ENCODE peak calls at places on chromosomes 2 and 18, in five cellular contexts. B is AG04450, Q is spleen, H is PC-3, E is hepatocyte. T is an unnamed sample. For H3K27me3, the result is how much of the 10 kb centered on the place peaks cover.

GRCh38 chr2:26001743-26002341 is 19.5 kb upstream of the KIF3C start:
- DNase-seq in B (no peak), Q (peak), H (no peak), E (peak), T (no peak)

GRCh38 chr2:36568533-36569246 is 29.3 kb downstream of the FEZ2 start:
- DNase-seq in B (no peak), Q (no peak), H (peak), E (no peak), T (no peak)

GRCh38 chr2:127061377-127062273 is 45.3 kb downstream of the BIN1 start:
- DNase-seq in B (no peak), Q (no peak), H (no peak), E (no peak), T (no peak)

GRCh38 chr2:28713582-28714292 is 37.9 kb upstream of the PPP1CB start:
- DNase-seq in B (no peak), Q (peak), H (peak), E (no peak), T (no peak)

GRCh38 chr2:46886268-46887027 is 29.2 kb downstream of the MCFD2 start:
- DNase-seq in B (no peak), Q (no peak), H (no peak), E (no peak), T (no peak)

GRCh38 chr2:132969371-132969985 is 299.5 kb upstream of the LYPD1 start:
- DNase-seq in B (no peak), Q (no peak), H (peak), E (no peak), T (no peak)

GRCh38 chr2:100272848-100273329 is 49.4 kb downstream of the LONRF2 start:
- DNase-seq in B (no peak), Q (no peak), H (no peak), E (no peak), T (no peak)

GRCh38 chr2:27322301-27322765 is 564 bp downstream of the MPV17 start:
- DNase-seq in B (no peak), Q (peak), H (peak), E (peak), T (no peak)

GRCh38 chr2:149329470-149330126 is 789 bp upstream of the LYPD6 start:
- DNase-seq in B (no peak), Q (no peak), H (peak), E (peak), T (no peak)

GRCh38 chr2:78861546-78861945 is 164.0 kb upstream of the REG3G start:
- DNase-seq in B (no peak), Q (no peak), H (peak), E (peak), T (no peak)

GRCh38 chr2:48601349-48601748 is 16.3 kb upstream of the GTF2A1L start:
- DNase-seq in B (no peak), Q (no peak), H (peak), E (peak), T (no peak)

GRCh38 chr18:3948958-3949357 is 499.0 kb downstream of the TGIF1 start:
- DNase-seq in B (no peak), Q (no peak), H (no peak), E (no peak), T (no peak)

GRCh38 chr18:11947214-11948119 is 33.8 kb upstream of the IMPA2 start:
- DNase-seq in B (peak), Q (peak), H (peak), E (peak), T (peak)

GRCh38 chr2:98445167-98445522 is 487 bp downstream of the INPP4A start:
- DNase-seq in B (no peak), Q (peak), H (no peak), E (no peak), T (no peak)

GRCh38 chr18:27412551-27412950 is 227.4 kb upstream of the CHST9 start:
- DNase-seq in B (no peak), Q (no peak), H (no peak), E (no peak), T (no peak)

GRCh38 chr2:163774862-163775261 is 39.1 kb upstream of the FIGN start:
- DNase-seq in B (peak), Q (no peak), H (peak), E (peak), T (no peak)

GRCh38 chr2:7725132-7725849 is 808.1 kb downstream of the RNF144A start:
- DNase-seq in B (no peak), Q (no peak), H (peak), E (no peak), T (no peak)

GRCh38 chr2:108922141-108922915 is 66.7 kb downstream of the EDAR start:
- DNase-seq in B (no peak), Q (peak), H (peak), E (no peak), T (no peak)

GRCh38 chr2:100589527-100589926 is 26.7 kb downstream of the PDCL3 start:
- DNase-seq in B (no peak), Q (no peak), H (no peak), E (no peak), T (no peak)

GRCh38 chr2:74587664-74588277 is 33.3 kb downstream of the DOK1 start:
- DNase-seq in B (no peak), Q (no peak), H (peak), E (peak), T (peak)

GRCh38 chr2:9950521-9951271 is 797 bp upstream of the GRHL1 start:
- DNase-seq in B (no peak), Q (peak), H (peak), E (peak), T (peak)
- TF ChIP-seq CTCF in B (no peak), Q (no peak), H (peak), E (no peak), T (no peak)

GRCh38 chr2:11687736-11688135 is 17.7 kb upstream of the NTSR2 start:
- DNase-seq in B (no peak), Q (peak), H (peak), E (no peak), T (no peak)
- H3K4me3 ChIP-seq in B (no peak), Q (no peak), H (peak), E (no peak), T (no peak)

GRCh38 chr2:240782886-240783818 is 36.9 kb downstream of the KIF1A start:
- DNase-seq in B (no peak), Q (peak), H (no peak), E (no peak), T (no peak)

GRCh38 chr2:240786355-240786841 is 33.6 kb downstream of the KIF1A start:
- DNase-seq in B (no peak), Q (peak), H (no peak), E (no peak), T (no peak)

GRCh38 chr2:240785424-240786335 is 34.3 kb downstream of the KIF1A start:
- DNase-seq in B (no peak), Q (peak), H (no peak), E (no peak), T (no peak)

GRCh38 chr2:240783819-240784621 is 36.0 kb downstream of the KIF1A start:
- DNase-seq in B (no peak), Q (peak), H (no peak), E (no peak), T (no peak)

DNA sequence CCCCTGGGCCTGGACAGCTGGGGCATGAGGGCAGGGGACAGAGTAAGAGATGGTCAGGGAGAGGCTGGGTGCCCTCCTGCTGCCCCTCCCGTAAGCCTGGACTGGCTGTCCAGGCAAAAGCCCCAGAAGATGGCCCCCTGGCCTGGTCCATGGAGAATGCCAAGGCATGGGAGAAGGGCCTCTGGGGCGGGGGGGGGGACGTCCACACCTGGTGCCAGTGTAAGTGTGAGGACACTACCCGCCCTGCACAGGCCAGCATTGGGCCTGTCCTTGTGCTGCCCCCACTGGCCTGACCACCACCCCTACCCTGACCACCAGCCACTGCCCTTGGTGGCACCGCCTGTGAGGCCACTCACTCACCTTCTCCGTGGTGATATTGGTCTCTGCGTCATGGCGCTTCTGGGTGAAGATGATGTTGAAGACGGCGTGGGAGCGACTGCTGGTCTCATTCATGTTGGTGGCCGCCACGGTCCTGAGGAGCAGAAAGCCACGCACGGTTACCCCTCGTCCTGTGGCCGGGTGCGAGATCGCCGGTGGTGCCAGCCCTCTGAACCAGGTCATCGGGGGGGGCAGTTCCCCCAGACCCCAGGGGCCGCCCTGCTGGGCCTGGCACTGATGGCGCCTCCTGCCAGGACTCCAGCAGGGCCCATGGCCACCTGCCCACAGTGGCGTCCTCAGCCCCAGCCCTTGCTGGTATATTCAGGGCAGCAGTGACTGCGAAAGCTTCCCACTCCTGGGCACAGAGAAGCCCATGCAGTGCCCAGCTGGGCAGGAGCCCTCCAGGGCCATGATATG is 35.2 kb downstream of the KIF1A start:
- DNase-seq in B (no peak), Q (peak), H (no peak), E (no peak), T (no peak)
- H3K27me3 ChIP-seq in B (under half), Q (under half), H (under half), E (under half), T (under half)

GRCh38 chr2:53422979-53423378 is 344.6 kb upstream of the CHAC2 start:
- DNase-seq in B (no peak), Q (no peak), H (peak), E (peak), T (peak)
- TF ChIP-seq CTCF in B (peak), Q (peak), H (peak), E (peak), T (peak)

GRCh38 chr2:37666772-37667171 is 4.7 kb downstream of the CDC42EP3 start:
- DNase-seq in B (no peak), Q (no peak), H (no peak), E (no peak), T (no peak)

GRCh38 chr2:37665038-37665437 is 6.4 kb downstream of the CDC42EP3 start:
- DNase-seq in B (no peak), Q (no peak), H (no peak), E (no peak), T (no peak)

GRCh38 chr2:37664190-37664751 is 7.2 kb downstream of the CDC42EP3 start:
- DNase-seq in B (no peak), Q (no peak), H (peak), E (no peak), T (no peak)

GRCh38 chr2:37667704-37668103 is 3.7 kb downstream of the CDC42EP3 start:
- DNase-seq in B (no peak), Q (no peak), H (no peak), E (no peak), T (no peak)

GRCh38 chr2:37665622-37666362 is 5.7 kb downstream of the CDC42EP3 start:
- DNase-seq in B (no peak), Q (no peak), H (no peak), E (no peak), T (no peak)
- H3K4me3 ChIP-seq in B (peak), Q (no peak), H (no peak), E (no peak), T (no peak)

DNA sequence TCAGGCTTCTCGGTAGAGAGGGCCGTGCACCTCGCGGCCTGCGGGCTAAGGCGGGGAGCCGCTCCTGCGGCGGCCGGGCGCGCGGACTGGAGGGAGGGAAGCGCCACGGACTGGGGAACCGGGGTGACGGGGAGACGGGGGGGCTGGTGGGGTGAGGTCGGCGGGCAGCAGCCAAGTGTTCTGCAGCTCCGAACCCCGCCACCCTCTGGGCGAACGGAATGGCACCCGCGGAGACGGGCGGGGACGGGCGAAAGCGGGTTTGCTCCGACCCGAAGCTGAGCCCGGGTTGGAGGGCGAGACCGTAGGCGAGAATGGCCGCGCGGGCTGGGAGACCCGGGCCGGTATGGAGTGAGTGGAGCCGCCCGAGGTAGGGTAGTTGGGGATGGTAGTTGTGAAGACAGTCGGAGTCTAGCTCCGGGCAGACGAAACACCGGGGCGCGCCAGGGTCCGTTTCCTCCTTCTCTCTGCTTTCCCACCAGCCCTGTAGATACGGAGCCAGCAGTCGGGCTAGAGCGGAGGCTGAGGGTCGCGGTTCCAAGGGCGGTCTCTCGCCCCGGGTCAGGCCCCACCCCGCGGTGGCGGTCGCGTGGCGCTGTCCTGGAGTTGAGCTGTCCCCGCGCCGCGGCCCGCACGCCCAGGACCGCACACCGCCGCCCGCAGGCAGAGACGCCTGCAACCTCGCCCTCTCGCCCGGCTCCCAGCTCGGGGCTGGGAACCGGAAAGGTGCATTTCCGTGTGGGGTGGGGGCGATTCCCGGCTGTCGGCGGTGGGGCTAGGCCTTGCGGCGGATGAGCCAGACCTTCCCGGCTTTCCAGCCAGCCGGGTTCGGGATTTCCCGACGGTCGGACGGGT is 160.3 kb upstream of the SIX2 start:
- DNase-seq in B (no peak), Q (no peak), H (peak), E (peak), T (peak)
- H3K27me3 ChIP-seq in B (half or more), Q (half or more), H (under half), E (half or more), T (under half)

GRCh38 chr2:197310271-197310939 is at the start of gene ANKRD44:
- DNase-seq in B (peak), Q (peak), H (peak), E (peak), T (peak)
- TF ChIP-seq CTCF in B (peak), Q (peak), H (peak), E (peak), T (no peak)

DNA sequence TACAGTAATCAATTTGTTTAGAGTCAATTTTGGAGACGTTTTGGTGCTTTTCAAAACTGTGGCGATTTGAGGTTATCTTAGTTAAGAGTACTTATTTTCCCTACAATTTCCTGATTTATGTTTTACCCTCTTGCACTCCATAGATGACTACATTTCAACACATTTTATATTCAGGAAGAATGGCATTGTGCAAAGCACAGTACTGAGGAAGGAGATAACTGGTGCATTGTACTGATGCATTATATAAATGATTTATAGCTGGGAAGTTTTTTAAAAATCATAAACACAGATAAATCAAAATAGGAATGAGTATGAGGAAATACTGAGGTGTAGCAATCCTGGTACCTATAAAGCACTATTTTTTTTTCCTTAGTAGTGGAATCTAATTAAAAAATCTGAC is 5.6 kb downstream of the REL start:
- DNase-seq in B (no peak), Q (no peak), H (no peak), E (no peak), T (no peak)
- H3K4me3 ChIP-seq in B (no peak), Q (no peak), H (no peak), E (no peak), T (peak)

DNA sequence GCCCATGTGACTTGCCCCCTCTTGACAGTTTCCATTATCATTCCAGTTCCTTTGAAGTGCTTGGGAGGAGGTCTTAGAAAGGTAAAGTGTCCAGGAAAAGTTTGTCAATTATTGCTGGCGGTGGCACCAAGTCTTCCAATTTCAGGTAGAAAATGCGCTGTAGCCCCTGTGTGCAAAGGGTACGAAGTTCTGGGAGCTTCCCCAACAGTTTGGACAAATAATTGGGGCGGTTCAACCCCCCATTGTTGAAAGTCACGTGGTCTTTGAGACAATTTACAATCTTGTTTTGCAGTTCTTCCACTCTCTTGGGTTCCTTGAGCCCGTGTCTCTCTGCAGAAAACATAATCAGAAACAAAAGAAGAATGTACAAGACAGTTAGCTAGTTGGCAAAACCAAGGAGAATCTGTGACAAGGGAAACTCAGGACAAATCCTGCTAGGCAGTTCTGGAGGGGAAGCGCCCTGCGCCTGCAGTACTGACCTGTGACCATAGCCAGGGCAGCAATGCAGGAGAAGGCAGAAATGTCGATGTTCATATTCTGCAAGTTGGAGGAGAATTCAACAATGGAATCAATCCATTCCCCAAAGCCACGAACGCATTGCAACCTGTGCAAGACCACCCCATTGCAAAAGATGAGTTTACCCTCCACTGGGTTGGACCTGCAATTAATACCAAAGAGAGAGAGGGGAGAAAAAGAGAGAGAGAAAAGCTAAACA is 6.7 kb downstream of the NR4A2 start:
- DNase-seq in B (no peak), Q (no peak), H (no peak), E (no peak), T (no peak)
- H3K27me3 ChIP-seq in B (under half), Q (half or more), H (under half), E (half or more), T (under half)

GRCh38 chr2:83817511-83817910 is 641.6 kb downstream of the SUCLG1 start:
- DNase-seq in B (no peak), Q (no peak), H (peak), E (no peak), T (no peak)
- TF ChIP-seq CTCF in B (no peak), Q (no peak), H (peak), E (peak), T (no peak)